ENCODE peak calls at places on chromosomes 5 and 9, in eight cellular contexts. T is amniotic stem cell, U is GM19239, S is upper lobe of right lung, C is AG09319, W is AG08395, K is ureter, V is kidney tubule cell. O is an unnamed sample.
A peak's percentile ranks its signal among the peaks of the same experiment; 100 is the strongest.

GRCh38 chr5:80082731-80083114 is 47.6 kb downstream of the THBS4 start:
- DNase-seq in C (peak; percentile 68), W (peak; percentile 88), T (peak; percentile 83), V (peak; percentile 65), U (no peak), K (peak; percentile 76), S (peak; percentile 86), O (no peak)

GRCh38 chr5:55226027-55226933 is 835 bp downstream of the MCIDAS start:
- DNase-seq in C (no peak), V (peak; percentile 76), K (peak; percentile 66), S (peak; percentile 68), T (no peak), U (peak; percentile 66), W (no peak), O (no peak)

GRCh38 chr5:55603947-55604346 is 69.2 kb upstream of the PLPP1 start:
- DNase-seq in K (no peak), V (no peak), T (no peak), S (no peak), C (no peak), W (peak; percentile 19), U (no peak), O (no peak)

GRCh38 chr5:96752341-96753016 is 55.3 kb downstream of the ERAP1 start:
- DNase-seq in U (no peak), S (no peak), T (peak; percentile 33), W (peak; percentile 52), K (peak; percentile 54), C (peak; percentile 32), V (peak; percentile 58), O (no peak)

GRCh38 chr5:170056561-170057267 is 49.0 kb upstream of the FOXI1 start:
- DNase-seq in V (peak; percentile 3), T (no peak), W (peak; percentile 40), U (no peak), C (no peak), K (no peak), S (no peak), O (no peak)

GRCh38 chr9:122392714-122393113 is 21.9 kb downstream of the PTGS1 start:
- DNase-seq in K (no peak), T (no peak), S (no peak), C (no peak), W (no peak), V (peak; percentile 34), U (no peak), O (no peak)

GRCh38 chr5:178287791-178288105 is 55.1 kb upstream of the PHYKPL start:
- DNase-seq in U (no peak), C (no peak), W (peak; percentile 78), T (no peak), V (no peak), S (no peak), K (no peak), O (no peak)

GRCh38 chr9:113933671-113934070 is 57.6 kb downstream of the ZNF618 start:
- DNase-seq in T (no peak), U (no peak), S (no peak), C (no peak), K (no peak), W (no peak), V (no peak), O (no peak)